ENCODE peak calls at places on chromosomes 16 and 17, in eight cellular contexts. C, Q, O, F, K, Y, B and H are unnamed samples.

GRCh38 chr16:82329504-82330192 is 159.6 kb upstream of the MPHOSPH6 start:
- DNase-seq in C (no peak), Q (no peak), O (no peak), F (peak; percentile 82), K (no peak), Y (no peak), B (no peak), H (no peak)

GRCh38 chr17:29572691-29573557 is 4.4 kb downstream of the TP53I13 start:
- DNase-seq in C (peak; percentile 44), Q (no peak), O (no peak), F (peak; percentile 73), K (no peak), Y (peak; percentile 85), B (peak; percentile 31), H (peak; percentile 77)

GRCh38 chr17:33889766-33890165 is 365.3 kb upstream of the CCL2 start:
- DNase-seq in C (no peak), Q (no peak), O (no peak), F (no peak), K (no peak), Y (no peak), B (no peak), H (no peak)

GRCh38 chr16:65283238-65283651 is 161.4 kb upstream of the CDH11 start:
- DNase-seq in C (no peak), Q (no peak), O (no peak), F (no peak), K (no peak), Y (no peak), B (no peak), H (no peak)

GRCh38 chr16:4025428-4025827 is 90.8 kb downstream of the ADCY9 start:
- DNase-seq in C (no peak), Q (no peak), O (no peak), F (no peak), K (no peak), Y (no peak), B (no peak), H (no peak)

GRCh38 chr16:51465026-51465425 is 314.0 kb upstream of the SALL1 start:
- DNase-seq in C (peak; percentile 58), Q (no peak), O (no peak), F (no peak), K (peak; percentile 35), Y (peak; percentile 68), B (no peak), H (no peak)

GRCh38 chr17:50363217-50364060 is 9.5 kb downstream of the MRPL27 start:
- DNase-seq in C (peak; percentile 69), Q (no peak), O (no peak), F (no peak), K (no peak), Y (peak; percentile 38), B (no peak), H (no peak)

GRCh38 chr16:17921357-17921978 is 415.1 kb downstream of the NPIPA8 start:
- DNase-seq in C (no peak), Q (no peak), O (peak; percentile 18), F (peak; percentile 47), K (no peak), Y (peak; percentile 2), B (peak; percentile 19), H (peak; percentile 21)